ENCODE peak calls at places on chromosome 17, in six cellular contexts. N is activated CD8-positive, alpha-beta memory T cell treated with anti-CD3 and anti-CD28 coated beads, Interleukin-2, amount 10 ng/mL, durations not matched to agents 7 days and 5 days; Y is fibroblast of gingiva; O is stimulated activated CD8-positive, alpha-beta memory T cell treated with anti-CD3 and anti-CD28 coated beads, Interleukin-15, amount 100 ng/mL, for 24 hours; A is caudate nucleus; D is COR-L47. W is an unnamed sample.

GRCh38 chr17:56149266-56150036 is 3.8 kb upstream of the ANKFN1 start:
- DNase-seq in N (no peak), Y (no peak), O (no peak), A (no peak), D (no peak), W (no peak)

GRCh38 chr17:80850817-80851216 is 140.8 kb upstream of the CHMP6 start:
- DNase-seq in N (no peak), Y (peak), O (no peak), A (no peak), D (no peak), W (no peak)

GRCh38 chr17:41860254-41860931 is 4.8 kb downstream of the KLHL11 start:
- DNase-seq in N (no peak), Y (no peak), O (no peak), A (no peak), D (no peak), W (no peak)

GRCh38 chr17:14123579-14124278 is 54.4 kb downstream of the COX10 start:
- DNase-seq in N (no peak), Y (peak), O (no peak), A (no peak), D (no peak), W (no peak)

GRCh38 chr17:32019228-32019627 is 12.0 kb downstream of the LRRC37B start:
- DNase-seq in N (no peak), Y (no peak), O (no peak), A (no peak), D (no peak), W (no peak)

GRCh38 chr17:80125656-80126448 is 21.1 kb downstream of the EIF4A3 start:
- DNase-seq in N (no peak), Y (peak), O (no peak), A (no peak), D (no peak), W (no peak)

GRCh38 chr17:67359960-67360817 is 6.2 kb downstream of the PSMD12 start:
- DNase-seq in N (peak), Y (peak), O (no peak), A (no peak), D (peak), W (peak)

GRCh38 chr17:55717898-55718735 is 4.5 kb downstream of the TMEM100 start:
- DNase-seq in N (peak), Y (peak), O (peak), A (peak), D (peak), W (peak)

GRCh38 chr17:27651411-27652345 is 20.7 kb downstream of the LGALS9 start:
- DNase-seq in N (peak), Y (no peak), O (peak), A (peak), D (no peak), W (peak)

GRCh38 chr17:45580914-45581313 is 90.4 kb upstream of the PLEKHM1 start:
- DNase-seq in N (no peak), Y (no peak), O (no peak), A (no peak), D (no peak), W (no peak)

W was measured in activated T-cell treated with anti-CD3 and anti-CD28 coated beads, Interleukin-2, amount 50 U/mL, for 1 hour.